ENCODE peak calls at places on chromosomes 6 and 20, in five cellular contexts. One of them, this sample, is unnamed.
A peak's percentile ranks its signal among the peaks of the same experiment; 100 is the strongest.

GRCh38 chr20:49384437-49385434 is 97.7 kb downstream of the KCNB1 start:
- DNase-seq in AG04450: no peak
- DNase-seq in breast epithelium: no peak
- DNase-seq in RWPE2: no peak
- DNase-seq in CD4-positive, CD25-positive, alpha-beta regulatory T cell: peak; percentile 30
- DNase-seq in this sample: no peak

GRCh38 chr6:137878810-137879285 is 11.8 kb downstream of the TNFAIP3 start:
- DNase-seq in AG04450: no peak
- DNase-seq in breast epithelium: peak; percentile 55
- DNase-seq in RWPE2: no peak
- DNase-seq in CD4-positive, CD25-positive, alpha-beta regulatory T cell: peak; percentile 30
- DNase-seq in this sample: no peak

GRCh38 chr6:106477790-106478189 is 117.3 kb downstream of the CRYBG1 start:
- DNase-seq in AG04450: no peak
- DNase-seq in breast epithelium: no peak
- DNase-seq in RWPE2: no peak
- DNase-seq in CD4-positive, CD25-positive, alpha-beta regulatory T cell: no peak
- DNase-seq in this sample: no peak

GRCh38 chr20:14561733-14562132 is 224.3 kb upstream of the FLRT3 start:
- DNase-seq in AG04450: peak; percentile 27
- DNase-seq in breast epithelium: no peak
- DNase-seq in RWPE2: no peak
- DNase-seq in CD4-positive, CD25-positive, alpha-beta regulatory T cell: no peak
- DNase-seq in this sample: no peak

GRCh38 chr20:57526067-57526884 is 1.3 kb upstream of the CTCFL start:
- DNase-seq in AG04450: no peak
- DNase-seq in breast epithelium: no peak
- DNase-seq in RWPE2: no peak
- DNase-seq in CD4-positive, CD25-positive, alpha-beta regulatory T cell: no peak
- DNase-seq in this sample: no peak

GRCh38 chr20:17533396-17533795 is 2.2 kb upstream of the BFSP1 start:
- DNase-seq in AG04450: no peak
- DNase-seq in breast epithelium: no peak
- DNase-seq in RWPE2: no peak
- DNase-seq in CD4-positive, CD25-positive, alpha-beta regulatory T cell: no peak
- DNase-seq in this sample: no peak

GRCh38 chr6:52548353-52548713 is 28.5 kb downstream of the TRAM2 start:
- DNase-seq in AG04450: no peak
- DNase-seq in breast epithelium: no peak
- DNase-seq in RWPE2: no peak
- DNase-seq in CD4-positive, CD25-positive, alpha-beta regulatory T cell: no peak
- DNase-seq in this sample: no peak

GRCh38 chr6:2708456-2708855 is 42.3 kb downstream of the MYLK4 start:
- DNase-seq in AG04450: no peak
- DNase-seq in breast epithelium: no peak
- DNase-seq in RWPE2: no peak
- DNase-seq in CD4-positive, CD25-positive, alpha-beta regulatory T cell: no peak
- DNase-seq in this sample: no peak

GRCh38 chr20:23374441-23374840 is 12.5 kb downstream of the GZF1 start:
- DNase-seq in AG04450: no peak
- DNase-seq in breast epithelium: no peak
- DNase-seq in RWPE2: no peak
- DNase-seq in CD4-positive, CD25-positive, alpha-beta regulatory T cell: no peak
- DNase-seq in this sample: no peak

GRCh38 chr6:5095236-5095635 is 10.1 kb downstream of the PPP1R3G start:
- DNase-seq in AG04450: no peak
- DNase-seq in breast epithelium: no peak
- DNase-seq in RWPE2: no peak
- DNase-seq in CD4-positive, CD25-positive, alpha-beta regulatory T cell: no peak
- DNase-seq in this sample: no peak

GRCh38 chr6:73139681-73140080 is 85.6 kb downstream of the KHDC1L start:
- DNase-seq in AG04450: no peak
- DNase-seq in breast epithelium: no peak
- DNase-seq in RWPE2: no peak
- DNase-seq in CD4-positive, CD25-positive, alpha-beta regulatory T cell: no peak
- DNase-seq in this sample: no peak

GRCh38 chr6:144343736-144344428 is 58.7 kb downstream of the UTRN start:
- DNase-seq in AG04450: no peak
- DNase-seq in breast epithelium: no peak
- DNase-seq in RWPE2: no peak
- DNase-seq in CD4-positive, CD25-positive, alpha-beta regulatory T cell: peak; percentile 72
- DNase-seq in this sample: no peak

GRCh38 chr6:85468326-85468725 is 18.4 kb downstream of the NT5E start:
- DNase-seq in AG04450: no peak
- DNase-seq in breast epithelium: no peak
- DNase-seq in RWPE2: no peak
- DNase-seq in CD4-positive, CD25-positive, alpha-beta regulatory T cell: no peak
- DNase-seq in this sample: no peak

GRCh38 chr20:57671662-57672061 is 38.2 kb downstream of the PMEPA1 start:
- DNase-seq in AG04450: no peak
- DNase-seq in breast epithelium: no peak
- DNase-seq in RWPE2: no peak
- DNase-seq in CD4-positive, CD25-positive, alpha-beta regulatory T cell: no peak
- DNase-seq in this sample: no peak

GRCh38 chr20:19566226-19566960 is 191.7 kb upstream of the RIN2 start:
- DNase-seq in AG04450: no peak
- DNase-seq in breast epithelium: no peak
- DNase-seq in RWPE2: no peak
- DNase-seq in CD4-positive, CD25-positive, alpha-beta regulatory T cell: no peak
- DNase-seq in this sample: no peak

GRCh38 chr6:6882593-6882992 is 225.2 kb upstream of the RREB1 start:
- DNase-seq in AG04450: no peak
- DNase-seq in breast epithelium: no peak
- DNase-seq in RWPE2: no peak
- DNase-seq in CD4-positive, CD25-positive, alpha-beta regulatory T cell: no peak
- DNase-seq in this sample: no peak

GRCh38 chr6:6880745-6881437 is 226.9 kb upstream of the RREB1 start:
- DNase-seq in AG04450: no peak
- DNase-seq in breast epithelium: no peak
- DNase-seq in RWPE2: no peak
- DNase-seq in CD4-positive, CD25-positive, alpha-beta regulatory T cell: no peak
- DNase-seq in this sample: no peak

GRCh38 chr6:6875818-6876470 is 231.8 kb upstream of the RREB1 start:
- DNase-seq in AG04450: peak; percentile 13
- DNase-seq in breast epithelium: no peak
- DNase-seq in RWPE2: no peak
- DNase-seq in CD4-positive, CD25-positive, alpha-beta regulatory T cell: no peak
- DNase-seq in this sample: peak; percentile 73

GRCh38 chr6:6881438-6882267 is 226.1 kb upstream of the RREB1 start:
- DNase-seq in AG04450: no peak
- DNase-seq in breast epithelium: peak; percentile 48
- DNase-seq in RWPE2: no peak
- DNase-seq in CD4-positive, CD25-positive, alpha-beta regulatory T cell: no peak
- DNase-seq in this sample: no peak

GRCh38 chr6:6878921-6879585 is 228.7 kb upstream of the RREB1 start:
- DNase-seq in AG04450: no peak
- DNase-seq in breast epithelium: no peak
- DNase-seq in RWPE2: no peak
- DNase-seq in CD4-positive, CD25-positive, alpha-beta regulatory T cell: no peak
- DNase-seq in this sample: no peak
- H3K4me3 ChIP-seq in AG04450: no peak overlapping the region
- H3K4me3 ChIP-seq in breast epithelium: no peak overlapping the region
- H3K4me3 ChIP-seq in RWPE2: no peak overlapping the region
- H3K4me3 ChIP-seq in CD4-positive, CD25-positive, alpha-beta regulatory T cell: no peak overlapping the region
- H3K4me3 ChIP-seq in this sample: no peak overlapping the region

DNA sequence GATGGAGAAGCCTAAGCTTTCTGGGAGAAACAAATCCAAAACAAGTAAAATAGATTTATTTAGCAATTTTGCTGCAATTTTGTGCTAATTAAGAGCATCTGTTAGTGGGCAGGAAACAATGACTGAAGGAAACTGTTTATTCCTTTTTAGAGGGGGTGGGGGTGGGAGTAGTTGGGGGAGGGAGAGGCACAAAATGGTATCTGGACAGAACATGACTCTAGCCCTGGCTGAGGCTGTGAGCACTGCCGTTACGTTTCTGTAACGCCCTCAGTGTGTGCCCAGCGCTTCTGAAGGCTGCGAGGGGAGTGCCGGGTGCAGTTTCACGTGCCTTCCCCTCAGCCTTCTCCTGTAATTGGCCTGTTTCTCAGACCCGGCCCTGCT is 28.8 kb downstream of the METTL24 start:
- DNase-seq in AG04450: no peak
- DNase-seq in breast epithelium: no peak
- DNase-seq in RWPE2: no peak
- DNase-seq in CD4-positive, CD25-positive, alpha-beta regulatory T cell: no peak
- DNase-seq in this sample: no peak
- H3K4me3 ChIP-seq in AG04450: peak overlapping the region; percentile 34
- H3K4me3 ChIP-seq in breast epithelium: peak overlapping the region; percentile 47
- H3K4me3 ChIP-seq in RWPE2: no peak overlapping the region
- H3K4me3 ChIP-seq in CD4-positive, CD25-positive, alpha-beta regulatory T cell: no peak overlapping the region
- H3K4me3 ChIP-seq in this sample: peak overlapping the region; percentile 25

GRCh38 chr6:37257320-37257633 is 295 bp upstream of the TBC1D22B start:
- DNase-seq in AG04450: no peak
- DNase-seq in breast epithelium: no peak
- DNase-seq in RWPE2: no peak
- DNase-seq in CD4-positive, CD25-positive, alpha-beta regulatory T cell: no peak
- DNase-seq in this sample: no peak
- H3K4me3 ChIP-seq in AG04450: peak overlapping the region; percentile 90
- H3K4me3 ChIP-seq in breast epithelium: peak overlapping the region; percentile 93
- H3K4me3 ChIP-seq in RWPE2: peak overlapping the region; percentile 88
- H3K4me3 ChIP-seq in CD4-positive, CD25-positive, alpha-beta regulatory T cell: peak overlapping the region; percentile 64
- H3K4me3 ChIP-seq in this sample: peak overlapping the region; percentile 82

GRCh38 chr6:1390071-1390804 is 862 bp downstream of the FOXF2 start:
- DNase-seq in AG04450: no peak
- DNase-seq in breast epithelium: no peak
- DNase-seq in RWPE2: no peak
- DNase-seq in CD4-positive, CD25-positive, alpha-beta regulatory T cell: no peak
- DNase-seq in this sample: no peak

GRCh38 chr6:1392813-1393640 is 3.7 kb downstream of the FOXF2 start:
- DNase-seq in AG04450: no peak
- DNase-seq in breast epithelium: no peak
- DNase-seq in RWPE2: no peak
- DNase-seq in CD4-positive, CD25-positive, alpha-beta regulatory T cell: no peak
- DNase-seq in this sample: no peak

GRCh38 chr6:1390805-1391511 is 1.6 kb downstream of the FOXF2 start:
- DNase-seq in AG04450: no peak
- DNase-seq in breast epithelium: no peak
- DNase-seq in RWPE2: no peak
- DNase-seq in CD4-positive, CD25-positive, alpha-beta regulatory T cell: no peak
- DNase-seq in this sample: no peak

GRCh38 chr6:1393641-1394283 is 4.4 kb downstream of the FOXF2 start:
- DNase-seq in AG04450: no peak
- DNase-seq in breast epithelium: no peak
- DNase-seq in RWPE2: no peak
- DNase-seq in CD4-positive, CD25-positive, alpha-beta regulatory T cell: no peak
- DNase-seq in this sample: no peak

DNA sequence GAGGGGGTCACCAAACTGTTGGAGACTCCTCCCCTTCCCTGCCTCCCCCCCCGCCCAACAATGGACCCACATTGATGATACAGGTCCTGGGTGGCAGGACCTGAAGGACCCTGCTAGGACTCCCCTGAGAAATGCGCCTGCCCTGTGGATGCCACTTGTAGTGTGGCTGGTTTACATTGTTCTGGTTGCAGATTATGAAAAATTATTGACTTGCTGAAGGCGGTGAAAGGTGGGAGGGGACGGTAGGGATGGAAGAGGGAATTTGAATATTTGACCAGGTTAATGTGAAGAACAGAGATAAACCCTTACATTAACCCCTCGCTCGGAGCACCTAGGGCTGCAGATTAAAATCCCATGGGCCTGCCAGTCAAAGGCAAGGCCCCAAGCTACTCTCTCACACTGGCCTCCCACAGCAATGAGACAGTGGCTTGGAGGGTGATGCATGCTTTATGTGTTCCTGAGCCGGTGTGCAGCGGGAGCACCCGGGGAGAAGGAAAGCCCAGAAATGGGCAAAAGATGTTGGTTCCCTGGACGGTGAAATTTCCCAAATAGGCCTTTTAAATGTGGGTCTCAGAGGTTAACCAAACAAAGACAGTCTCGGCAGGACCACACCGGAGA is 2.4 kb downstream of the FOXF2 start:
- DNase-seq in AG04450: no peak
- DNase-seq in breast epithelium: no peak
- DNase-seq in RWPE2: no peak
- DNase-seq in CD4-positive, CD25-positive, alpha-beta regulatory T cell: no peak
- DNase-seq in this sample: no peak
- H3K4me3 ChIP-seq in AG04450: peak overlapping the region; percentile 76
- H3K4me3 ChIP-seq in breast epithelium: peak overlapping the region; percentile 76
- H3K4me3 ChIP-seq in RWPE2: no peak overlapping the region
- H3K4me3 ChIP-seq in CD4-positive, CD25-positive, alpha-beta regulatory T cell: no peak overlapping the region
- H3K4me3 ChIP-seq in this sample: peak overlapping the region; percentile 15

This sample was measured in retinal pigment epithelial cell.